ENCODE peak calls at places on chromosomes 3 and 15, in four cellular contexts. V is neural crest cell, S is WTC11, X is AG10803. O is an unnamed sample.
A peak's percentile ranks its signal among the peaks of the same experiment; 100 is the strongest.

GRCh38 chr3:40598962-40599361 is 74.2 kb downstream of the ZNF621 start:
- DNase-seq in X (no peak), V (no peak), S (no peak), O (no peak)

GRCh38 chr15:55907797-55908196 is 85.6 kb downstream of the NEDD4 start:
- DNase-seq in S (no peak), X (peak; percentile 98), V (no peak), O (no peak)

GRCh38 chr3:171028025-171028778 is 1.7 kb upstream of the SLC2A2 start:
- DNase-seq in X (peak; percentile 92), V (no peak), S (peak; percentile 63), O (peak; percentile 8)

GRCh38 chr3:126029241-126029640 is 54.7 kb downstream of the SLC41A3 start:
- DNase-seq in S (no peak), V (no peak), X (no peak), O (no peak)

GRCh38 chr3:7401418-7401817 is 540.5 kb downstream of the GRM7 start:
- DNase-seq in V (no peak), S (no peak), X (no peak), O (no peak)

GRCh38 chr15:68843425-68844311 is 23.0 kb upstream of the ANP32A start:
- DNase-seq in V (peak; percentile 16), S (peak; percentile 65), X (no peak), O (peak; percentile 41)

GRCh38 chr15:62138124-62138523 is 27.0 kb downstream of the C2CD4B start:
- DNase-seq in S (no peak), V (no peak), X (peak; percentile 21), O (no peak)

GRCh38 chr3:43699864-43700263 is 9.1 kb downstream of the ABHD5 start:
- DNase-seq in X (no peak), S (peak; percentile 15), V (no peak), O (no peak)

GRCh38 chr3:72245183-72245811 is 460.3 kb upstream of the PROK2 start:
- DNase-seq in S (no peak), V (no peak), X (peak; percentile 51), O (no peak)

GRCh38 chr3:22377421-22377820 is 626.4 kb upstream of the ZNF385D start:
- DNase-seq in X (peak; percentile 39), V (no peak), S (no peak), O (no peak)

GRCh38 chr3:57777774-57778173 is 21.7 kb downstream of the SLMAP start:
- DNase-seq in X (peak; percentile 30), V (no peak), S (no peak), O (no peak)

GRCh38 chr3:104245981-104246380 is 1120.7 kb upstream of the ALCAM start:
- DNase-seq in S (no peak), X (no peak), V (no peak), O (no peak)

GRCh38 chr3:8663177-8664061 is 18.8 kb upstream of the SSUH2 start:
- DNase-seq in V (peak; percentile 86), S (peak; percentile 95), X (peak; percentile 74), O (peak; percentile 87)

GRCh38 chr3:49869525-49870126 is at the start of gene CAMKV:
- DNase-seq in V (peak; percentile 26), S (peak; percentile 77), X (no peak), O (peak; percentile 66)

GRCh38 chr3:127961963-127962362 is 46.9 kb downstream of the KBTBD12 start:
- DNase-seq in S (no peak), V (no peak), X (no peak), O (no peak)

GRCh38 chr3:190368871-190369270 is 19.1 kb upstream of the CLDN16 start:
- DNase-seq in V (no peak), S (no peak), X (no peak), O (no peak)

GRCh38 chr3:187919535-187919934 is 174.3 kb upstream of the BCL6 start:
- DNase-seq in S (no peak), X (no peak), V (no peak), O (no peak)

GRCh38 chr15:83305696-83306291 is 21.3 kb upstream of the BNC1 start:
- DNase-seq in V (no peak), S (peak; percentile 36), X (no peak), O (peak; percentile 59)

GRCh38 chr3:111465081-111465670 is 76.8 kb upstream of the CD96 start:
- DNase-seq in S (no peak), V (no peak), X (no peak), O (peak; percentile 18)

GRCh38 chr3:173892547-173892946 is 495.0 kb downstream of the NLGN1 start:
- DNase-seq in V (no peak), X (no peak), S (no peak), O (no peak)

GRCh38 chr3:104392327-104392726 is 974.4 kb upstream of the ALCAM start:
- DNase-seq in S (no peak), V (no peak), X (no peak), O (no peak)

GRCh38 chr15:48096813-48097212 is 24.0 kb upstream of the SLC24A5 start:
- DNase-seq in V (no peak), X (peak; percentile 71), S (no peak), O (no peak)

GRCh38 chr3:62445267-62445666 is 71.9 kb upstream of the FEZF2 start:
- DNase-seq in V (no peak), S (no peak), X (peak; percentile 6), O (no peak)

GRCh38 chr3:107797586-107797985 is 274.8 kb downstream of the BBX start:
- DNase-seq in V (no peak), X (no peak), S (no peak), O (no peak)

GRCh38 chr3:158916111-158916510 is 114.3 kb downstream of the MFSD1 start:
- DNase-seq in S (no peak), V (no peak), X (no peak), O (no peak)

GRCh38 chr15:89430530-89431341 is 65.6 kb downstream of the RHCG start:
- DNase-seq in X (peak; percentile 49), S (peak; percentile 96), V (peak; percentile 99), O (peak; percentile 97)

GRCh38 chr3:131174752-131175151 is 148.1 kb downstream of the NEK11 start:
- DNase-seq in S (no peak), V (no peak), X (peak; percentile 8), O (no peak)

GRCh38 chr15:65796610-65797012 is 4.5 kb upstream of the DENND4A start:
- DNase-seq in S (no peak), V (no peak), X (peak; percentile 65), O (no peak)

GRCh38 chr3:189365609-189366564 is 194.1 kb downstream of the TPRG1 start:
- DNase-seq in S (no peak), V (no peak), X (peak; percentile 55), O (no peak)

GRCh38 chr15:70469651-70470555 is 293.5 kb downstream of the UACA start:
- DNase-seq in S (no peak), X (no peak), V (no peak), O (no peak)

GRCh38 chr3:122952509-122952908 is 75.1 kb downstream of the SEMA5B start:
- DNase-seq in S (peak; percentile 27), V (no peak), X (no peak), O (no peak)

GRCh38 chr3:151443583-151443982 is 17.3 kb downstream of the IGSF10 start:
- DNase-seq in V (no peak), S (peak; percentile 57), X (no peak), O (peak; percentile 73)

GRCh38 chr3:4986611-4987373 is 7.6 kb downstream of the BHLHE40 start:
- DNase-seq in X (peak; percentile 97), V (peak; percentile 74), S (peak; percentile 93), O (peak; percentile 90)

GRCh38 chr15:67563961-67564570 is 21.6 kb downstream of the MAP2K5 start:
- DNase-seq in S (no peak), X (no peak), V (no peak), O (no peak)

GRCh38 chr15:90547545-90547944 is 17.8 kb downstream of the CRTC3 start:
- DNase-seq in V (no peak), X (no peak), S (no peak), O (no peak)

GRCh38 chr3:139546772-139547171 is 7.2 kb upstream of the RBP1 start:
- DNase-seq in S (no peak), X (no peak), V (no peak), O (no peak)
- TF ChIP-seq CTCF in S (no peak), X (no peak), V (no peak), O (no peak)

GRCh38 chr3:124246949-124247348 is 255.0 kb upstream of the ROPN1 start:
- DNase-seq in S (peak; percentile 21), X (peak; percentile 13), V (no peak), O (no peak)
- TF ChIP-seq CTCF in S (no peak), X (peak; percentile 37), V (peak; percentile 57), O (peak; percentile 12)

GRCh38 chr15:44910981-44911625 is 45.4 kb upstream of the TERB2 start:
- DNase-seq in S (no peak), X (no peak), V (no peak), O (no peak)
- TF ChIP-seq CTCF in S (no peak), X (no peak), V (no peak), O (no peak)

DNA sequence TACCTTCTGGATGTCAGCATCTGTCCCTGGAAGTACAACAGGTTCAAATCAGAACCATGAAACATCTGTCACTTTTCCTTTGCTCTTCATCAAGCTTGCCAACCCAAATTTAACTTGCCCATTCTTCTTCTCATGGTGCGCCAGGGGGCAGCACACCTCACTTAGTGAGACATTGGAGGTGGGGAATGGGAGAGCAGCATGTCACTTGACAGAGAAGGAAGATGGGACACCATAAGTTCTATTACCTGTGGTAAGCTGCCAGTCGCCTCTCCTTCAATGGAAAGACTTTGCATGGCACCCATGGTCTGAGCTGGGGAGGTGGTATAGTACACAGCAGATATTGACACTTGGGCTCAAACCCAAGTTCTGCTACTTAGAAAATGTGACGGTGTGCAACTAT is 2.9 kb downstream of the SCN5A start:
- DNase-seq in X (peak; percentile 25), S (no peak), V (no peak), O (no peak)
- TF ChIP-seq CTCF in X (peak; percentile 34), S (peak; percentile 42), V (peak; percentile 56), O (peak; percentile 55)

DNA sequence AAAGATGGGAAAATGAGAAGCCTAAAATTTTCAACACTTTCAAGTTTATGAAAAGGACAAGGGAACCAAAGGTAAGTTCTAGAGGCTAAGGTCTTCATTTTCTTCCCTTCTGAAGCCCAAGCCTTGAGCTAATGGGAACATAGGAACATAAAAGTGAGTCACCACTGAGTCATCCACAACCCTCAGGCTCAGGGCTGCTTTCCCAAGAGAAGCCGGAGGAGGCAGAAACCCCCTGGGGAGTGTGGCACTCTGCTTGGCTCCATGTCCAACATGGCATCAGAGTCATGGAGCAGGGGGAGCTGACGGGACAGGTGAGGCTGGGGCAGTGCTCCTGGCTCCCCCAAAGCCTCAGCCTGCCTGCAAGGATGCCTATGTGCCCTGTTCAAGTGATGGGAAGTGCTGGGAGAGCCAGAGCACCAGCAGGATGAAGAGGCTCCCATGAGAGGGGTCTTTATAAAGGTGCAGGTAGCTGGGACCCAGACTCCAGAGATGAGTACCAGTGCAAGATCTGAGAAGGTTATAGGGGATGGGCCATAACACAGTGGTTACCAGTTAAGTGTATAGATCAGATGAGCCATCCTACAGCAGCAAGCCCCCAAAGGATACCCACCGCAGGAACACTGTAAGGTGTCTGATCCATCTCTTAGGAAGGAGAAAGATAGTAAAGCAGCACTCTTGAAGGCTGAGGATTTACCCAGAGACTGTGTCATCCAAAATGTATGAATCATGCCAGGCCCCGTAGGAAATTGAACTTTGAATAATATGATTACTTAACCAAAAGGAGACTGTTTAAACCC is 31.8 kb upstream of the RYR3 start:
- DNase-seq in V (no peak), S (no peak), X (peak; percentile 81), O (no peak)
- TF ChIP-seq CTCF in V (no peak), S (no peak), X (peak; percentile 35), O (no peak)

O was measured in nephron progenitor cell.